ENCODE peak calls at places on chromosomes 3 and 15, in four cellular contexts. B is neural progenitor cell, E is fibroblast of the aortic adventitia, I is fibroblast of mammary gland. R is an unnamed sample.

GRCh38 chr15:89041507-89041906 is 46.7 kb upstream of the ABHD2 start:
- DNase-seq in B (no peak), E (no peak), I (no peak), R (no peak)

GRCh38 chr3:186258968-186259367 is 103.1 kb downstream of the DGKG start:
- DNase-seq in B (peak), E (no peak), I (no peak), R (no peak)

GRCh38 chr3:5123937-5124336 is 1.8 kb downstream of the ARL8B start:
- DNase-seq in B (peak), E (no peak), I (no peak), R (no peak)

GRCh38 chr3:38837358-38837757 is 21.3 kb upstream of the SCN10A start:
- DNase-seq in B (no peak), E (no peak), I (no peak), R (no peak)

GRCh38 chr3:17478673-17479072 is 263.8 kb downstream of the TBC1D5 start:
- DNase-seq in B (no peak), E (peak), I (peak), R (peak)

GRCh38 chr3:157436583-157437300 is at the start of gene PTX3:
- DNase-seq in B (peak), E (peak), I (peak), R (peak)

GRCh38 chr3:10706156-10707088 is 109.6 kb upstream of the SLC6A11 start:
- DNase-seq in B (peak), E (no peak), I (no peak), R (no peak)

GRCh38 chr3:57787867-57788623 is 31.9 kb downstream of the SLMAP start:
- DNase-seq in B (no peak), E (peak), I (no peak), R (peak)

GRCh38 chr3:17153209-17153608 is 268.5 kb downstream of the PLCL2 start:
- DNase-seq in B (no peak), E (no peak), I (no peak), R (no peak)

GRCh38 chr3:45955017-45955647 is 11.9 kb downstream of the CXCR6 start:
- DNase-seq in B (no peak), E (no peak), I (no peak), R (no peak)

GRCh38 chr3:70308760-70309159 is 3.7 kb downstream of the MDFIC2 start:
- DNase-seq in B (peak), E (peak), I (peak), R (peak)

GRCh38 chr3:88180398-88180999 is 30.7 kb downstream of the C3orf38 start:
- DNase-seq in B (peak), E (peak), I (peak), R (peak)

GRCh38 chr3:36804295-36805055 is 40.1 kb upstream of the DCLK3 start:
- DNase-seq in B (peak), E (no peak), I (no peak), R (no peak)

GRCh38 chr3:5465183-5465582 is 277.7 kb downstream of the EDEM1 start:
- DNase-seq in B (no peak), E (no peak), I (no peak), R (no peak)

GRCh38 chr3:140399853-140400252 is 278.0 kb upstream of the TRIM42 start:
- DNase-seq in B (no peak), E (no peak), I (peak), R (no peak)

GRCh38 chr15:76986743-76987142 is 8.2 kb upstream of the PSTPIP1 start:
- DNase-seq in B (no peak), E (no peak), I (no peak), R (no peak)

GRCh38 chr3:143849854-143850549 is 1.7 kb upstream of the SLC9A9 start:
- DNase-seq in B (no peak), E (peak), I (peak), R (peak)

GRCh38 chr3:11757441-11757875 is 89.2 kb downstream of the TAMM41 start:
- DNase-seq in B (no peak), E (peak), I (peak), R (peak)

GRCh38 chr15:38996111-38996541 is 431.5 kb upstream of the RASGRP1 start:
- DNase-seq in B (no peak), E (peak), I (peak), R (peak)

GRCh38 chr3:9135930-9136525 is 113.4 kb downstream of the SRGAP3 start:
- DNase-seq in B (peak), E (no peak), I (no peak), R (no peak)

GRCh38 chr3:136251511-136251910 is 1.4 kb downstream of the PCCB start:
- DNase-seq in B (no peak), E (peak), I (no peak), R (no peak)

GRCh38 chr3:136249091-136249490 is 1.0 kb upstream of the PCCB start:
- DNase-seq in B (no peak), E (no peak), I (no peak), R (no peak)

GRCh38 chr3:136250226-136250861 is at the start of gene PCCB:
- DNase-seq in B (peak), E (peak), I (peak), R (peak)

GRCh38 chr3:136249593-136250225 is 431 bp upstream of the PCCB start:
- DNase-seq in B (no peak), E (no peak), I (no peak), R (no peak)

GRCh38 chr3:136250862-136251460 is 821 bp downstream of the PCCB start:
- DNase-seq in B (peak), E (peak), I (peak), R (peak)
- TF ChIP-seq CTCF in B (no peak), E (peak), I (peak), R (peak)

DNA sequence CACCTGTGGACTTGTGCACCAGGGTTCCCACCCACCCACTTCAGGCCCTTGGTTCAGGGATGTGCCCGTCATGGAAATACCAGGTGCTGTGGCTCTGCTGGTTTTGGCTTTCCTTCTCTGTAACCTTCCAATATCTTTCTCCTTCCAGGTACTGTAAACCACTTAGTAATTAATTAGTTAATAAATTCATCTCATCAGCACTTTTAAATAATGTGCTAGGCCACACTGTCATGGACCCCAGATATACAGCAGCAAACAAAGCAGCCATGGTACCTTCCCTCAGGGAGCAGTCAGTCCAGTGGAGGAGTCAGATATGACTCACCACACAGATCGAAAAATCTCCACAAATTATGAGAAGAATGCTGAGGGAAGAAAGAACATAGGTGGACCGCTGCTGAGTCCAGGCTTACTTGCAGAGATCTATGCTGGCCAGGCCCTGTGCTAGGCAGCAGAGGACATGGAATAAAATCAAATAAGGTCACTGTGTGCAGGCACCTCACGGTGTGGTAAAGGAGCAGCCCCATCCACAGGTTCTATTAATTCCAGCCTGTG is 6.8 kb upstream of the GATA2 start:
- DNase-seq in B (no peak), E (no peak), I (peak), R (no peak)
- H3K4me3 ChIP-seq in B (no peak), E (no peak), I (no peak), R (no peak)

GRCh38 chr15:97143847-97144711 is 813.6 kb downstream of the NR2F2 start:
- DNase-seq in B (peak), E (no peak), I (no peak), R (no peak)

GRCh38 chr15:97141360-97141759 is 810.9 kb downstream of the NR2F2 start:
- DNase-seq in B (no peak), E (no peak), I (no peak), R (no peak)

GRCh38 chr15:97140216-97140615 is 809.7 kb downstream of the NR2F2 start:
- DNase-seq in B (peak), E (no peak), I (no peak), R (peak)
- TF ChIP-seq CTCF in B (peak), E (no peak), I (no peak), R (no peak)

DNA sequence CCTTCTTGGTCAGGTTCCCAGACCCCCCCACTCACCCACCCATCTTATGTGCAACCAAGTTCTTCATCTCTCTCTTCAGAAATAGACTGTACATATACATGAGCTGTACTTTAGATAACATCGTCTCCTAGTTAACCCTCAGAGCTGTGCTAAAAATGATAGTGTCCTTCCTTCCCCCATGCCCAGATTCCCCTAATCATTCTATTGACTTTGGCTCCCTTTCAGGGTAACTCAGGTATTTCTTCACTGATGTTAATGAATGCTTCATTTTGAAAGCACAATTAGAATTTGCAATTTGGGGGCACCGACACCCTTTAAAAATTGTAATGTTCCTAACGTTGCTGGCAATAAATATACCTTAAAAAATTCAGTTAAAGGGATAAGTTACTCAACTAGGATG is 10.9 kb downstream of the PARP9 start:
- DNase-seq in B (no peak), E (no peak), I (no peak), R (no peak)
- H3K4me3 ChIP-seq in B (no peak), E (no peak), I (no peak), R (no peak)

GRCh38 chr3:160574636-160575035 is 9.3 kb upstream of the KPNA4 start:
- DNase-seq in B (no peak), E (no peak), I (no peak), R (no peak)

GRCh38 chr3:160577551-160578195 is 12.3 kb upstream of the KPNA4 start:
- DNase-seq in B (peak), E (peak), I (peak), R (peak)

GRCh38 chr3:160575589-160575988 is 10.2 kb upstream of the KPNA4 start:
- DNase-seq in B (no peak), E (no peak), I (no peak), R (no peak)

GRCh38 chr3:160576621-160577020 is 11.2 kb upstream of the KPNA4 start:
- DNase-seq in B (no peak), E (no peak), I (no peak), R (no peak)

DNA sequence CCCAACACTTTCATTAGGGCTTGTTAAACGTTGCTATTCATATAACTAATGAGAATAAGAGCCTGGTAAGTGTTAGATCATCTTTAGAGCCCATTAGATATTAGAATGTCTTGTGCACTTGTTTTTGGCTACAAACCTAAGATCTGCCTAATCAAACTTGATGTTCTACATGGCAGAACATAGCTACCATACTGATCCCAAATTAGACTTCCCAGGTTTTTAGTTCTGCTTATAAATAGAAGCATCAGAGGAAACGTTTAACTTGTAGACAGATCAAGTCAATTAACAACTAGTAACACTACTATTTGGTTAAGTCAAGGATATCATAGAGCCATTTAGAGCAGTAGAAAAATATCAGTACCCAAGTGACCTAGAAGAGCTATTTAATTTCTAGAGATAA is 11.7 kb upstream of the KPNA4 start:
- DNase-seq in B (no peak), E (no peak), I (no peak), R (no peak)
- TF ChIP-seq CTCF in B (no peak), E (no peak), I (no peak), R (no peak)

DNA sequence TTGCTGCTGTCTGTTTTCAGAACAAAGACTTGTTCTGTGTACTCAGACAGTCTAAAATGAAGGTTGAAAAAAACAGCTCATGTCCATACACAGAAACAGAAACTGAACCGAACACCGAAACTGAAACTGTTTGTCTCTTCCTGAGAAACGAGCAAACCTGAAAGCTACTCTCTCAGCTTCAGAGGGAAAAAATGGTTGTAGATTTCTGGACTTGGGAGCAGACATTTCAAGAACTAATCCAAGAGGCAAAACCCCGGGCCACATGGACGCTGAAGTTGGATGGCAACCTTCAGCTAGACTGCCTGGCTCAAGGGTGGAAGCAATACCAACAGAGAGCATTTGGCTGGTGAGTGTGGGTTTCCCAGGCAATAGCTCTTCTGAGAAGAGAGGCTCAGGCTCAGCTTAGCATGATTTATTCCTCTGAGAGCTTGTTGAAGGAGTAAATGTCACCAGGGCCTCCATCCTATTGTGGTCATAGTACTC is at the start of gene RTP4:
- DNase-seq in B (no peak), E (peak), I (peak), R (peak)
- H3K4me3 ChIP-seq in B (no peak), E (peak), I (peak), R (peak)

GRCh38 chr3:80682951-80683350 is 915.2 kb upstream of the ROBO1 start:
- DNase-seq in B (no peak), E (no peak), I (no peak), R (no peak)

GRCh38 chr3:80688814-80689213 is 921.0 kb upstream of the ROBO1 start:
- DNase-seq in B (peak), E (peak), I (peak), R (peak)
- TF ChIP-seq CTCF in B (peak), E (no peak), I (peak), R (peak)